ENCODE peak calls at places on chromosomes 13 and 19, in four cellular contexts. B, J, W and G are unnamed samples.

GRCh38 chr19:12715929-12716328 is 7.8 kb downstream of the TNPO2 start:
- DNase-seq in B (no peak), J (peak; percentile 87), W (no peak), G (no peak)

GRCh38 chr13:112438094-112438493 is 61.9 kb downstream of the SPACA7 start:
- DNase-seq in B (no peak), J (no peak), W (no peak), G (no peak)

GRCh38 chr13:31797154-31797775 is 57.9 kb downstream of the RXFP2 start:
- DNase-seq in B (peak; percentile 58), J (peak; percentile 28), W (peak; percentile 20), G (peak; percentile 57)

GRCh38 chr13:59880468-59880867 is 283.3 kb downstream of the DIAPH3 start:
- DNase-seq in B (peak; percentile 25), J (no peak), W (no peak), G (no peak)

GRCh38 chr13:19737844-19738557 is 44.7 kb downstream of the PSPC1 start:
- DNase-seq in B (no peak), J (no peak), W (peak; percentile 16), G (no peak)

GRCh38 chr19:33684550-33685303 is 63.0 kb downstream of the CHST8 start:
- DNase-seq in B (no peak), J (no peak), W (no peak), G (no peak)

GRCh38 chr19:50287331-50287730 is 41.8 kb downstream of the KCNC3 start:
- DNase-seq in B (no peak), J (no peak), W (no peak), G (no peak)

GRCh38 chr13:30576528-30576927 is 41.2 kb upstream of the USPL1 start:
- DNase-seq in B (peak; percentile 59), J (no peak), W (peak; percentile 57), G (peak; percentile 36)

GRCh38 chr19:38264486-38265212 is at the start of gene SPINT2:
- DNase-seq in B (no peak), J (peak; percentile 68), W (no peak), G (no peak)

GRCh38 chr13:109465151-109465550 is 321.2 kb downstream of the IRS2 start:
- DNase-seq in B (peak; percentile 81), J (peak; percentile 29), W (no peak), G (no peak)

GRCh38 chr13:99379856-99380255 is 72.7 kb upstream of the GPR183 start:
- DNase-seq in B (no peak), J (no peak), W (no peak), G (no peak)

GRCh38 chr13:41505209-41505835 is 48.0 kb downstream of the RGCC start:
- DNase-seq in B (peak; percentile 95), J (peak; percentile 96), W (peak; percentile 98), G (no peak)
- H2AFZ ChIP-seq in B (no peak overlapping the region), J (no peak overlapping the region), W (no peak overlapping the region), G (no peak overlapping the region)

GRCh38 chr19:35901055-35901644 is 810 bp upstream of the NFKBID start:
- DNase-seq in B (no peak), J (peak; percentile 86), W (peak; percentile 53), G (peak; percentile 43)

GRCh38 chr19:35895911-35896642 is 4.3 kb downstream of the NFKBID start:
- DNase-seq in B (no peak), J (no peak), W (no peak), G (no peak)

GRCh38 chr19:35899547-35900214 is 659 bp downstream of the NFKBID start:
- DNase-seq in B (peak; percentile 70), J (peak; percentile 79), W (peak; percentile 72), G (peak; percentile 91)

GRCh38 chr19:35896643-35897040 is 3.7 kb downstream of the NFKBID start:
- DNase-seq in B (no peak), J (no peak), W (no peak), G (no peak)

DNA sequence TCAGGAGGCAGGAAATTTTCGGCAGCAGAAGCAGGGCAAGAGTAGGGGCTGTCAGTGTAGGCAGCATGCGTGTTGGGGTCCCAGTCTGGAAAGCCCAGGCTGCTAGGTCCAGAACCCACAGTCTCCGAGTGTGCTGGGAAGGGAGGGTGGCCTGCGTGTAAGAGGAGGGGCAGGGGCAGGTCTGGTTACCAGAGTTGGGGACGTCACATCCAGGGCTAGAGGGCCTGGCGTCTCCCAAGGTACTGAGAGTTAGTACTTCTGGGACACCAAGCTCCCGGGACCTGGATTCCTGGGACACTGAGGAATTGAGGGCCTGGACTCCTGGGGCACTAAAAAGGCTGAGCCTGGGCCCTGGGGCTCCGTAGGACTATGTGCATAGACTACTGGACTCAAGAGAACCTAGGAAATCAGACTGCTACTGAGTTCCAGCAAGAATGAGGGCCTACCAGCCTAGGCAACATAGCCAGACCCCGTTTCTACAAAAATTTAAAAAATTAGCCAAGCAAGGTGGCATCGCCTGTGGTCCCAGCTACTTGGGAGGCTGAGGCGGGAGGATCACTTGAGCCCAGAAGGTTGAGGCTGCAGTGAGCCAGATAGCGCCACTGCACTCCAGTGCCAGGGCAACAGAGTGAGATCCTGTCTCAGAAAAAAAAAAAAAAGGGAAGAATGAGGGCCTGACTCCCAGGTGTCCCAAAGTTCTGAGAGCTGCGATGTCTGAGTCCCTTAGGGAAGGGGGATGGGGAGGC is 2.5 kb downstream of the NFKBID start:
- DNase-seq in B (no peak), J (no peak), W (no peak), G (no peak)
- H3K4me3 ChIP-seq in B (peak overlapping the region; percentile 76), J (no peak overlapping the region), W (no peak overlapping the region), G (no peak overlapping the region)

GRCh38 chr13:79679334-79679733 is 198.4 kb downstream of the NDFIP2 start:
- DNase-seq in B (peak; percentile 77), J (peak; percentile 94), W (peak; percentile 39), G (peak; percentile 89)
- H2AFZ ChIP-seq in B (no peak overlapping the region), J (no peak overlapping the region), W (no peak overlapping the region), G (no peak overlapping the region)

GRCh38 chr13:107216046-107216715 is 648.2 kb upstream of the ARGLU1 start:
- DNase-seq in B (no peak), J (peak; percentile 18), W (no peak), G (no peak)
- H3K4me3 ChIP-seq in B (no peak overlapping the region), J (no peak overlapping the region), W (no peak overlapping the region), G (no peak overlapping the region)

GRCh38 chr19:4969772-4970531 is 1.0 kb downstream of the KDM4B start:
- DNase-seq in B (peak; percentile 34), J (peak; percentile 46), W (no peak), G (no peak)

GRCh38 chr19:4970558-4971423 is 1.9 kb downstream of the KDM4B start:
- DNase-seq in B (peak; percentile 28), J (peak; percentile 57), W (no peak), G (no peak)

GRCh38 chr19:4971816-4972495 is 3.0 kb downstream of the KDM4B start:
- DNase-seq in B (no peak), J (no peak), W (no peak), G (no peak)

GRCh38 chr19:4972509-4973230 is 3.8 kb downstream of the KDM4B start:
- DNase-seq in B (peak; percentile 49), J (peak; percentile 39), W (peak; percentile 52), G (no peak)

DNA sequence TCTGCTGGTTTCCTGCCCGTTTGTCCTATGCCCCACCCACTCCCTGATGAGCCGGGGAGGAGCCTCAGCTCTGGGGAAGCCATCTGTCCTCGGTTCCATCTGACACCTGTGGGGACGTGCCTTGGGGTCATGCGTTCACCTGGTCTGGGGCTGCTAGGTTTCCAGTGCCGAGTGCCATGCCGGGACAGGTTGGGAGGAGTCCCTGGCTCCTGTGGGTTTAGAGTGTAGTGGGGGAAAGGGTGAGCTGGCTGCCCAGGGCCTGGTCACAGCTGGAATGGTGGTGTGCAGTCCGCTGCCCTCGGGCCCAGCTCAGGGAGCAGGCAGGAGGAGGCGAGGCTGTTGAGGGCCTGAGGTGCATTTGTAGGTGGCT is 2.5 kb downstream of the KDM4B start:
- DNase-seq in B (no peak), J (peak; percentile 66), W (no peak), G (no peak)
- H2AFZ ChIP-seq in B (no peak overlapping the region), J (no peak overlapping the region), W (no peak overlapping the region), G (no peak overlapping the region)

DNA sequence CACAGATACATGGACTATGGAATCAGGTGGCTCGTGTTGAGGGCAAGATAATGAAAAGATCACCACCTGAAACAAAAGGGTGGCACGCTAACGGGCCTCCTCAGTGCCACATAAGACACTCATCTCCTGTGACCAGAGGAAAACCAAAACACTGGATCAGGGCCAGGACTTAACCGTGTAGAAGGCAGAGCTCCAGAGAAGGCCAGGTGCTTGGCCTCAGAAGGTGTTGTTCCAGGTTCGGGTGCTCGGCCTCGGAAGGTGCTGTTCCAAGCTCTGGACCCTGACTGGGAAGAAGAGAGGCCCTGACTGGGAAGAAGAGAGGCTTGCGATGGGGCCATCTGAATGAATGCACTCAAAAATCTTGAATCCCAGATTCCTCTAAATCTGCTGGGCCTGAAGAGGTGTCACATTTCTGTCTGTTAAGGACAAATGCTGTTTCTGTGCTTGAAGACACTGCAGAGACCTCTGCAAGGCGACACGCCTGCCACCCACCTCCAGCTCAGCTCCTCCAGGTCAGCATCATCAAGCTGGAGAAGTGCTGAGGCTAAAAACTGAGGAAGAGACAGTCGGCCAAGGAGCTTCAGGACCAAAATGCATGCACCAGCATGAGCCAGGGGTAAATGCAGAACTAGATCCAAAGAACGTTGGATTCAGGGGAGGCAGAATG is 2.7 kb upstream of the RASA3 start:
- DNase-seq in B (no peak), J (no peak), W (no peak), G (no peak)
- H3K4me3 ChIP-seq in B (no peak overlapping the region), J (no peak overlapping the region), W (no peak overlapping the region), G (no peak overlapping the region)

GRCh38 chr13:94726425-94726824 is 14.1 kb upstream of the SOX21 start:
- DNase-seq in B (no peak), J (no peak), W (no peak), G (no peak)
- H2AFZ ChIP-seq in B (no peak overlapping the region), J (no peak overlapping the region), W (no peak overlapping the region), G (no peak overlapping the region)

DNA sequence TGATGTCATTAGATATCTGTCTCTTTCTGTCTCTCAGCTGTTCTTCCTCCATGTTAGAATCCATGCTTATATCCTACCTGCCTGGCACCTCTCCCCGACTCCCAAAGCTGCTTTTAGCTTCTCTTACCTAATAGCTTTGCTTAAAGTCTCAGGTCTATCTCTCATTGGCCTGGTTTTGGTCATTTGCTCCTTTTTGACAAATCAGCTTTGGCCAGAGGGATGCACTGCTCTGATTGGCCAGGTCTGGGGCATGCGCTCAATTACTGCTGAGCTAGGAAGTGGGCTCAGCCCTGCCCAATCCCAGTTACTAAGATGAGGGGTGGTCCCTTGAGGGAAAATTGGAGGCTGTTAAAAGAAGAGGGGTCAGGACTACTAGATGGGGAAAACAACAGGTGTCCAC is 11.5 kb upstream of the CLASRP start:
- DNase-seq in B (no peak), J (no peak), W (no peak), G (no peak)
- H3K4me3 ChIP-seq in B (no peak overlapping the region), J (no peak overlapping the region), W (no peak overlapping the region), G (no peak overlapping the region)